ENCODE peak calls at places on chromosomes 6 and 20, in six cellular contexts. R, U, F, Y, P and M are unnamed samples.

GRCh38 chr20:3803289-3803688 is 7.2 kb downstream of the CDC25B start:
- DNase-seq in U (no peak), Y (no peak), R (no peak), F (no peak), P (no peak), M (no peak)

GRCh38 chr6:27575594-27576361 is 102.9 kb upstream of the ZNF184 start:
- DNase-seq in U (no peak), Y (no peak), R (no peak), F (no peak), P (no peak), M (no peak)

GRCh38 chr6:157322792-157323113 is 566 bp downstream of the TMEM242 start:
- DNase-seq in P (no peak), Y (no peak), U (no peak), F (no peak), R (peak; percentile 4), M (no peak)

GRCh38 chr20:438581-439469 is 23.5 kb downstream of the TBC1D20 start:
- DNase-seq in R (peak; percentile 66), P (no peak), F (no peak), U (no peak), Y (no peak), M (peak; percentile 40)

GRCh38 chr20:57619053-57619831 is 984 bp downstream of the ZBP1 start:
- DNase-seq in U (no peak), P (no peak), Y (no peak), F (no peak), R (peak; percentile 80), M (no peak)

GRCh38 chr20:25538838-25539665 is 46.3 kb downstream of the NINL start:
- DNase-seq in Y (no peak), P (no peak), U (no peak), F (no peak), R (no peak), M (peak; percentile 42)

GRCh38 chr6:38876470-38876869 is 161.4 kb downstream of the DNAH8 start:
- DNase-seq in F (no peak), R (no peak), U (no peak), Y (no peak), P (no peak), M (no peak)

GRCh38 chr6:32968770-32969684 is 633 bp downstream of the BRD2 start:
- DNase-seq in R (peak; percentile 51), Y (peak; percentile 75), F (peak; percentile 59), P (peak; percentile 91), U (peak; percentile 9), M (peak; percentile 80)

GRCh38 chr6:89197141-89197540 is 20.0 kb downstream of the GABRR1 start:
- DNase-seq in R (no peak), P (no peak), Y (no peak), U (no peak), F (no peak), M (no peak)

GRCh38 chr6:33819021-33819420 is 15.2 kb upstream of the MLN start:
- DNase-seq in U (no peak), F (no peak), R (no peak), P (no peak), Y (no peak), M (no peak)

GRCh38 chr6:100119261-100119660 is 125.2 kb upstream of the MCHR2 start:
- DNase-seq in F (no peak), R (no peak), P (no peak), Y (no peak), U (no peak), M (no peak)

GRCh38 chr6:90368601-90369000 is 72.0 kb upstream of the BACH2 start:
- DNase-seq in F (peak; percentile 41), U (no peak), R (no peak), Y (no peak), P (no peak), M (peak; percentile 45)

GRCh38 chr20:19774086-19774933 is 16.3 kb downstream of the RIN2 start:
- DNase-seq in P (no peak), U (no peak), R (no peak), Y (peak; percentile 33), F (no peak), M (peak; percentile 16)

GRCh38 chr6:127923135-127923534 is 22.3 kb upstream of the THEMIS start:
- DNase-seq in P (no peak), U (no peak), F (no peak), Y (no peak), R (peak; percentile 42), M (no peak)

GRCh38 chr6:158040051-158040803 is 58.6 kb downstream of the SYNJ2 start:
- DNase-seq in P (peak; percentile 75), F (peak; percentile 97), Y (no peak), U (no peak), R (no peak), M (no peak)

GRCh38 chr20:52031574-52032303 is 159.8 kb downstream of the ZFP64 start:
- DNase-seq in P (no peak), F (peak; percentile 82), R (no peak), Y (no peak), U (no peak), M (no peak)

GRCh38 chr6:153059757-153060156 is 57.2 kb upstream of the MTRF1L start:
- DNase-seq in U (no peak), Y (no peak), P (no peak), F (no peak), R (no peak), M (no peak)

GRCh38 chr6:147037881-147038280 is 166.3 kb upstream of the STXBP5 start:
- DNase-seq in U (no peak), R (no peak), F (no peak), Y (no peak), P (no peak), M (no peak)

GRCh38 chr6:137821486-137821885 is 45.6 kb upstream of the TNFAIP3 start:
- DNase-seq in F (no peak), P (no peak), R (no peak), Y (no peak), U (no peak), M (no peak)

GRCh38 chr6:13924146-13924948 is 405 bp upstream of the RNF182 start:
- DNase-seq in P (no peak), R (peak; percentile 27), U (no peak), Y (peak; percentile 10), F (no peak), M (peak; percentile 78)

GRCh38 chr6:161227004-161227950 is 46.6 kb downstream of the AGPAT4 start:
- DNase-seq in U (no peak), Y (no peak), P (no peak), R (no peak), F (no peak), M (no peak)
- H3K27ac ChIP-seq in U (no peak overlapping the region), Y (no peak overlapping the region), P (no peak overlapping the region), R (no peak overlapping the region), F (no peak overlapping the region), M (peak overlapping the region; percentile 88)

GRCh38 chr6:134454794-134455193 is 136.9 kb upstream of the SGK1 start:
- DNase-seq in U (no peak), R (no peak), P (no peak), F (no peak), Y (no peak), M (peak; percentile 21)
- H3K27ac ChIP-seq in U (no peak overlapping the region), R (no peak overlapping the region), P (no peak overlapping the region), F (no peak overlapping the region), Y (no peak overlapping the region), M (no peak overlapping the region)

GRCh38 chr6:36123270-36124139 is 6.8 kb upstream of the MAPK13 start:
- DNase-seq in P (peak; percentile 64), R (peak; percentile 89), F (peak; percentile 33), U (peak; percentile 48), Y (peak; percentile 73), M (peak; percentile 90)
- H3K27ac ChIP-seq in P (no peak overlapping the region), R (peak overlapping the region; percentile 90), F (no peak overlapping the region), U (no peak overlapping the region), Y (no peak overlapping the region), M (no peak overlapping the region)

DNA sequence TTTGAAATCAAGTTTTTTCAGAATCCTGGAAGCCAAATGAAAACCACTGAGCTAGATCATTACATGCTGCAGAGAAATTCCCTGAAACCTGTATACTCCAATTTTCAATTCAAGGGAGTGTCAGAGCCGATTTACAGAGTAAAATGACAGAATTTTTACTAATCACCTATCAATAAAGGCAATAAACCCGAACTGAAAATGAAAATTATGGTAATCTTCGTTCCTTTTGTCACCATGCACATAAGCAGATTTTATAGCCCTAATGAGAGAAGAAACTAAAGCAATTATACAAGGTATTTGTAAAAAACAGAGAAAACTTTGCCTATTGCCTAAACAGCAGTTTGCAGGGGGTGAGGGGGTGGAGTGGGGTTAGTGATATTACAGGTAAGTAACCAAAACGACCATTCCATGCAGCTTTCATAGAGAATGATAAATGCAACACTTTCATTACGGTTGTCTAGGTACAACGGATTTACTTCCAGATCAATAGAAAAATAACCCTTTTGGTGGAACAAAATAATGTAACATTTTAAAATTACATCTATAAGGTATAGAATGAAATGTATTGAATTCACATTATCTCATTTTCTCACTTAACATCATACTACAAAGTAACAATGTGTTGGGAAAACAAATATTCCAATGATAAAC is 115.2 kb upstream of the BEND6 start:
- DNase-seq in P (no peak), F (no peak), Y (no peak), R (no peak), U (no peak), M (no peak)
- H3K27ac ChIP-seq in P (no peak overlapping the region), F (no peak overlapping the region), Y (peak overlapping the region; percentile 91), R (no peak overlapping the region), U (no peak overlapping the region), M (no peak overlapping the region)

GRCh38 chr6:3751730-3752537 is 421 bp upstream of the PXDC1 start:
- DNase-seq in Y (peak; percentile 90), U (peak; percentile 60), F (peak; percentile 86), P (peak; percentile 82), R (peak; percentile 38), M (peak; percentile 92)

GRCh38 chr6:3750324-3751018 is 1.0 kb downstream of the PXDC1 start:
- DNase-seq in R (no peak), U (no peak), P (peak; percentile 69), F (no peak), Y (peak; percentile 90), M (peak; percentile 82)

GRCh38 chr6:3749991-3750323 is 1.6 kb downstream of the PXDC1 start:
- DNase-seq in R (no peak), U (peak; percentile 72), Y (peak; percentile 78), F (no peak), P (peak; percentile 84), M (no peak)

GRCh38 chr6:3752538-3753227 is 1.2 kb upstream of the PXDC1 start:
- DNase-seq in P (no peak), F (no peak), R (no peak), Y (no peak), U (no peak), M (no peak)

GRCh38 chr6:3751019-3751729 is at the start of gene PXDC1:
- DNase-seq in U (no peak), P (no peak), R (peak; percentile 35), Y (no peak), F (no peak), M (peak; percentile 29)
- H3K27ac ChIP-seq in U (peak within 1 kb of the TSS; percentile 100), P (peak within 1 kb of the TSS; percentile 99), R (no peak within 1 kb of the TSS), Y (peak within 1 kb of the TSS; percentile 98), F (peak within 1 kb of the TSS; percentile 93), M (peak within 1 kb of the TSS; percentile 63)

DNA sequence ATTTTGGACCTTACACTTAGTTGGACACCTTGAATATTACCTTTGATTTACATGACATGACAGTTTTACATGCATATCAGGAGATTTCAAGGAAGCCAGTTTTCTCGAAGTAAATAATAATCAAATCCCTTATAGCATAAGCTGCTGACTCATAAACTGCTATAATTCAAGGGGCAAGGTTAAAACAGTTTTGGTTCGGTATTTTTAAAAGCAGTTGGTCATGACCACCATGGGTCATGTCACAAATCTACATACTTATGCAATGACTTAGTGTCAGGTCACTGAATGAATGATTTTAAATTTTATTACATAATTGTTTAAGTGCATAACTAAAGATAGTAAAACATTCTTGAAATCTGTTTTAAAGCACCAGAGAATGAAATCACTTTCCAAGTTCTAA is 158.0 kb downstream of the DST start:
- DNase-seq in Y (no peak), R (no peak), F (no peak), P (no peak), U (no peak), M (peak; percentile 12)
- H3K27ac ChIP-seq in Y (no peak overlapping the region), R (no peak overlapping the region), F (no peak overlapping the region), P (no peak overlapping the region), U (no peak overlapping the region), M (no peak overlapping the region)

GRCh38 chr6:85945454-85946185 is 302.9 kb upstream of the SYNCRIP start:
- DNase-seq in R (no peak), F (no peak), Y (no peak), P (no peak), U (no peak), M (peak; percentile 2)
- H3K27ac ChIP-seq in R (no peak overlapping the region), F (no peak overlapping the region), Y (no peak overlapping the region), P (no peak overlapping the region), U (no peak overlapping the region), M (no peak overlapping the region)